ENCODE peak calls at places on chromosomes 3 and 15, in four cellular contexts. K is brain microvascular endothelial cell, I is H9, Z is psoas muscle. U is an unnamed sample.

GRCh38 chr15:83379574-83379973 is 67.6 kb upstream of the SH3GL3 start:
- DNase-seq in K (no peak), I (peak), Z (no peak), U (peak)

GRCh38 chr3:197021231-197021630 is 8.4 kb downstream of the MELTF start:
- DNase-seq in I (peak), K (no peak), Z (no peak), U (no peak)

GRCh38 chr3:264394-265156 is 68.0 kb downstream of the CHL1 start:
- DNase-seq in K (no peak), I (no peak), Z (no peak), U (peak)

GRCh38 chr3:123390865-123391613 is 57.9 kb downstream of the ADCY5 start:
- DNase-seq in K (no peak), I (no peak), Z (peak), U (no peak)

GRCh38 chr15:25022233-25022632 is 67.4 kb downstream of the SNRPN start:
- DNase-seq in I (no peak), Z (no peak), K (peak), U (peak)

GRCh38 chr3:127652246-127652995 is 20.3 kb upstream of the ABTB1 start:
- DNase-seq in Z (peak), I (peak), K (peak), U (no peak)

GRCh38 chr3:21331321-21331720 is 419.7 kb downstream of the ZNF385D start:
- DNase-seq in I (no peak), Z (no peak), K (no peak), U (no peak)

GRCh38 chr3:126487151-126487771 is 11.6 kb upstream of the ZXDC start:
- DNase-seq in I (peak), Z (no peak), K (no peak), U (no peak)

GRCh38 chr15:67210555-67211168 is 43.8 kb downstream of the AAGAB start:
- DNase-seq in K (no peak), I (no peak), Z (no peak), U (no peak)

GRCh38 chr15:26656080-26656479 is 116.8 kb downstream of the GABRB3 start:
- DNase-seq in K (no peak), Z (no peak), I (no peak), U (no peak)

GRCh38 chr15:31303434-31304073 is 23.1 kb upstream of the KLF13 start:
- DNase-seq in I (no peak), Z (peak), K (no peak), U (no peak)

GRCh38 chr3:133376805-133377204 is 23.1 kb upstream of the BFSP2 start:
- DNase-seq in I (no peak), K (peak), Z (no peak), U (no peak)

GRCh38 chr3:78258798-78259197 is 1218.9 kb downstream of the ROBO2 start:
- DNase-seq in Z (no peak), K (peak), I (no peak), U (no peak)

GRCh38 chr15:93217343-93217742 is 128.3 kb upstream of the RGMA start:
- DNase-seq in K (no peak), Z (peak), I (no peak), U (no peak)

GRCh38 chr15:76006136-76006778 is 6.0 kb downstream of the NRG4 start:
- DNase-seq in Z (no peak), K (no peak), I (no peak), U (no peak)

GRCh38 chr3:150599611-150600297 is 3.4 kb upstream of the SELENOT start:
- DNase-seq in Z (no peak), K (peak), I (peak), U (peak)

GRCh38 chr3:98824256-98824655 is 61.1 kb downstream of the ST3GAL6 start:
- DNase-seq in Z (no peak), I (no peak), K (no peak), U (no peak)

GRCh38 chr3:169390741-169391300 is 272.7 kb downstream of the MECOM start:
- DNase-seq in K (no peak), Z (no peak), I (no peak), U (no peak)

GRCh38 chr3:177810162-177810623 is 612.9 kb upstream of the TBL1XR1 start:
- DNase-seq in I (no peak), K (peak), Z (no peak), U (peak)

GRCh38 chr3:158430968-158431367 is 140.0 kb upstream of the MLF1 start:
- DNase-seq in I (no peak), K (no peak), Z (no peak), U (no peak)

GRCh38 chr3:123543950-123544349 is 40.9 kb downstream of the HACD2 start:
- DNase-seq in Z (no peak), K (no peak), I (no peak), U (no peak)

GRCh38 chr15:82647835-82648256 is 683 bp upstream of the CPEB1 start:
- DNase-seq in K (no peak), I (peak), Z (peak), U (no peak)

GRCh38 chr3:69819283-69819682 is 80.0 kb downstream of the MITF start:
- DNase-seq in K (no peak), Z (peak), I (no peak), U (no peak)

GRCh38 chr3:147945968-147946519 is 536.9 kb downstream of the ZIC1 start:
- DNase-seq in Z (peak), I (peak), K (peak), U (no peak)

GRCh38 chr3:74787008-74787407 is 172.5 kb upstream of the CNTN3 start:
- DNase-seq in Z (no peak), K (no peak), I (no peak), U (no peak)

GRCh38 chr15:43370310-43370974 is 401 bp downstream of the ZSCAN29 start:
- DNase-seq in I (peak), K (peak), Z (no peak), U (no peak)

GRCh38 chr3:180617049-180617448 is 15.1 kb downstream of the TTC14 start:
- DNase-seq in I (no peak), K (no peak), Z (no peak), U (no peak)
- H3K27ac ChIP-seq in I (no peak), K (no peak), Z (no peak), U (no peak)

GRCh38 chr3:157075693-157076420 is 84.1 kb downstream of the CCNL1 start:
- DNase-seq in Z (no peak), I (no peak), K (no peak), U (no peak)
- H3K27ac ChIP-seq in Z (no peak), I (no peak), K (no peak), U (no peak)

GRCh38 chr3:46091971-46092703 is 64.9 kb upstream of the XCR1 start:
- DNase-seq in Z (no peak), K (no peak), I (no peak), U (no peak)
- H3K27ac ChIP-seq in Z (no peak), K (no peak), I (no peak), U (no peak)

GRCh38 chr3:71061581-71061980 is 521.9 kb downstream of the FOXP1 start:
- DNase-seq in Z (no peak), I (no peak), K (no peak), U (no peak)
- H3K27ac ChIP-seq in Z (peak), I (no peak), K (peak), U (peak)

GRCh38 chr15:60416519-60416918 is 18.7 kb upstream of the ANXA2 start:
- DNase-seq in Z (no peak), K (no peak), I (no peak), U (no peak)
- H3K27ac ChIP-seq in Z (no peak), K (no peak), I (no peak), U (no peak)